ENCODE peak calls at places on chromosome 14, in seven cellular contexts. One of them, this sample, is unnamed.

GRCh38 chr14:54564799-54565235 is 2.1 kb upstream of the SAMD4A start:
- DNase-seq in psoas muscle: no peak
- DNase-seq in CD4-positive, alpha-beta T cell: no peak
- DNase-seq in amygdala: no peak
- DNase-seq in stimulated activated naive CD8-positive, alpha-beta T cell treated with anti-CD3 and anti-CD28 coated beads, Interleukin-15, Interleukin-2, amounts not matched to agents 100 U/mL and 50 U/mL, for 24 hours: no peak
- DNase-seq in aorta: no peak
- DNase-seq in upper lobe of right lung: no peak
- DNase-seq in this sample: no peak

GRCh38 chr14:103803661-103804060 is 43.7 kb downstream of the PPP1R13B start:
- DNase-seq in psoas muscle: no peak
- DNase-seq in CD4-positive, alpha-beta T cell: no peak
- DNase-seq in amygdala: no peak
- DNase-seq in stimulated activated naive CD8-positive, alpha-beta T cell treated with anti-CD3 and anti-CD28 coated beads, Interleukin-15, Interleukin-2, amounts not matched to agents 100 U/mL and 50 U/mL, for 24 hours: no peak
- DNase-seq in aorta: no peak
- DNase-seq in upper lobe of right lung: no peak
- DNase-seq in this sample: no peak

GRCh38 chr14:32307881-32308582 is 21.1 kb upstream of the AKAP6 start:
- DNase-seq in psoas muscle: no peak
- DNase-seq in CD4-positive, alpha-beta T cell: no peak
- DNase-seq in amygdala: no peak
- DNase-seq in stimulated activated naive CD8-positive, alpha-beta T cell treated with anti-CD3 and anti-CD28 coated beads, Interleukin-15, Interleukin-2, amounts not matched to agents 100 U/mL and 50 U/mL, for 24 hours: no peak
- DNase-seq in aorta: no peak
- DNase-seq in upper lobe of right lung: no peak
- DNase-seq in this sample: no peak

GRCh38 chr14:95507701-95508103 is 8.7 kb downstream of the SYNE3 start:
- DNase-seq in psoas muscle: peak
- DNase-seq in CD4-positive, alpha-beta T cell: no peak
- DNase-seq in amygdala: no peak
- DNase-seq in stimulated activated naive CD8-positive, alpha-beta T cell treated with anti-CD3 and anti-CD28 coated beads, Interleukin-15, Interleukin-2, amounts not matched to agents 100 U/mL and 50 U/mL, for 24 hours: peak
- DNase-seq in aorta: peak
- DNase-seq in upper lobe of right lung: no peak
- DNase-seq in this sample: no peak

GRCh38 chr14:100652739-100653138 is 65.5 kb upstream of the BEGAIN start:
- DNase-seq in psoas muscle: no peak
- DNase-seq in CD4-positive, alpha-beta T cell: no peak
- DNase-seq in amygdala: no peak
- DNase-seq in stimulated activated naive CD8-positive, alpha-beta T cell treated with anti-CD3 and anti-CD28 coated beads, Interleukin-15, Interleukin-2, amounts not matched to agents 100 U/mL and 50 U/mL, for 24 hours: no peak
- DNase-seq in aorta: no peak
- DNase-seq in upper lobe of right lung: no peak
- DNase-seq in this sample: no peak

GRCh38 chr14:65631040-65631439 is 218.5 kb downstream of the FUT8 start:
- DNase-seq in psoas muscle: no peak
- DNase-seq in CD4-positive, alpha-beta T cell: no peak
- DNase-seq in amygdala: no peak
- DNase-seq in stimulated activated naive CD8-positive, alpha-beta T cell treated with anti-CD3 and anti-CD28 coated beads, Interleukin-15, Interleukin-2, amounts not matched to agents 100 U/mL and 50 U/mL, for 24 hours: no peak
- DNase-seq in aorta: no peak
- DNase-seq in upper lobe of right lung: no peak
- DNase-seq in this sample: no peak

GRCh38 chr14:51023964-51024363 is 70.9 kb downstream of the TRIM9 start:
- DNase-seq in psoas muscle: no peak
- DNase-seq in CD4-positive, alpha-beta T cell: no peak
- DNase-seq in amygdala: no peak
- DNase-seq in stimulated activated naive CD8-positive, alpha-beta T cell treated with anti-CD3 and anti-CD28 coated beads, Interleukin-15, Interleukin-2, amounts not matched to agents 100 U/mL and 50 U/mL, for 24 hours: no peak
- DNase-seq in aorta: no peak
- DNase-seq in upper lobe of right lung: no peak
- DNase-seq in this sample: no peak

GRCh38 chr14:74049886-74050495 is 30.8 kb downstream of the BBOF1 start:
- DNase-seq in psoas muscle: no peak
- DNase-seq in CD4-positive, alpha-beta T cell: no peak
- DNase-seq in amygdala: no peak
- DNase-seq in stimulated activated naive CD8-positive, alpha-beta T cell treated with anti-CD3 and anti-CD28 coated beads, Interleukin-15, Interleukin-2, amounts not matched to agents 100 U/mL and 50 U/mL, for 24 hours: no peak
- DNase-seq in aorta: no peak
- DNase-seq in upper lobe of right lung: no peak
- DNase-seq in this sample: no peak

GRCh38 chr14:55274760-55275159 is 3.5 kb downstream of the FBXO34 start:
- DNase-seq in psoas muscle: no peak
- DNase-seq in CD4-positive, alpha-beta T cell: no peak
- DNase-seq in amygdala: no peak
- DNase-seq in stimulated activated naive CD8-positive, alpha-beta T cell treated with anti-CD3 and anti-CD28 coated beads, Interleukin-15, Interleukin-2, amounts not matched to agents 100 U/mL and 50 U/mL, for 24 hours: no peak
- DNase-seq in aorta: no peak
- DNase-seq in upper lobe of right lung: no peak
- DNase-seq in this sample: no peak

GRCh38 chr14:50669441-50669986 is 1.4 kb upstream of the SAV1 start:
- DNase-seq in psoas muscle: no peak
- DNase-seq in CD4-positive, alpha-beta T cell: no peak
- DNase-seq in amygdala: no peak
- DNase-seq in stimulated activated naive CD8-positive, alpha-beta T cell treated with anti-CD3 and anti-CD28 coated beads, Interleukin-15, Interleukin-2, amounts not matched to agents 100 U/mL and 50 U/mL, for 24 hours: no peak
- DNase-seq in aorta: no peak
- DNase-seq in upper lobe of right lung: no peak
- DNase-seq in this sample: no peak

GRCh38 chr14:23573384-23573783 is 5.2 kb downstream of the JPH4 start:
- DNase-seq in psoas muscle: no peak
- DNase-seq in CD4-positive, alpha-beta T cell: no peak
- DNase-seq in amygdala: no peak
- DNase-seq in stimulated activated naive CD8-positive, alpha-beta T cell treated with anti-CD3 and anti-CD28 coated beads, Interleukin-15, Interleukin-2, amounts not matched to agents 100 U/mL and 50 U/mL, for 24 hours: no peak
- DNase-seq in aorta: no peak
- DNase-seq in upper lobe of right lung: no peak
- DNase-seq in this sample: no peak

GRCh38 chr14:93958567-93959238 is 17.7 kb downstream of the ASB2 start:
- DNase-seq in psoas muscle: no peak
- DNase-seq in CD4-positive, alpha-beta T cell: no peak
- DNase-seq in amygdala: no peak
- DNase-seq in stimulated activated naive CD8-positive, alpha-beta T cell treated with anti-CD3 and anti-CD28 coated beads, Interleukin-15, Interleukin-2, amounts not matched to agents 100 U/mL and 50 U/mL, for 24 hours: no peak
- DNase-seq in aorta: no peak
- DNase-seq in upper lobe of right lung: no peak
- DNase-seq in this sample: no peak

GRCh38 chr14:77647853-77648252 is 31.4 kb upstream of the SPTLC2 start:
- DNase-seq in psoas muscle: no peak
- DNase-seq in CD4-positive, alpha-beta T cell: no peak
- DNase-seq in amygdala: no peak
- DNase-seq in stimulated activated naive CD8-positive, alpha-beta T cell treated with anti-CD3 and anti-CD28 coated beads, Interleukin-15, Interleukin-2, amounts not matched to agents 100 U/mL and 50 U/mL, for 24 hours: no peak
- DNase-seq in aorta: no peak
- DNase-seq in upper lobe of right lung: no peak
- DNase-seq in this sample: no peak

GRCh38 chr14:105118646-105119409 is 49.7 kb downstream of the JAG2 start:
- DNase-seq in psoas muscle: no peak
- DNase-seq in CD4-positive, alpha-beta T cell: no peak
- DNase-seq in amygdala: no peak
- DNase-seq in stimulated activated naive CD8-positive, alpha-beta T cell treated with anti-CD3 and anti-CD28 coated beads, Interleukin-15, Interleukin-2, amounts not matched to agents 100 U/mL and 50 U/mL, for 24 hours: no peak
- DNase-seq in aorta: no peak
- DNase-seq in upper lobe of right lung: no peak
- DNase-seq in this sample: no peak

GRCh38 chr14:87018294-87018693 is 974.7 kb downstream of the GALC start:
- DNase-seq in psoas muscle: no peak
- DNase-seq in CD4-positive, alpha-beta T cell: no peak
- DNase-seq in amygdala: no peak
- DNase-seq in stimulated activated naive CD8-positive, alpha-beta T cell treated with anti-CD3 and anti-CD28 coated beads, Interleukin-15, Interleukin-2, amounts not matched to agents 100 U/mL and 50 U/mL, for 24 hours: no peak
- DNase-seq in aorta: no peak
- DNase-seq in upper lobe of right lung: no peak
- DNase-seq in this sample: no peak

GRCh38 chr14:50668008-50668851 is at the start of gene SAV1:
- DNase-seq in psoas muscle: peak
- DNase-seq in CD4-positive, alpha-beta T cell: peak
- DNase-seq in amygdala: peak
- DNase-seq in stimulated activated naive CD8-positive, alpha-beta T cell treated with anti-CD3 and anti-CD28 coated beads, Interleukin-15, Interleukin-2, amounts not matched to agents 100 U/mL and 50 U/mL, for 24 hours: peak
- DNase-seq in aorta: peak
- DNase-seq in upper lobe of right lung: peak
- DNase-seq in this sample: peak

GRCh38 chr14:90654831-90655276 is 161.4 kb downstream of the TTC7B start:
- DNase-seq in psoas muscle: no peak
- DNase-seq in CD4-positive, alpha-beta T cell: no peak
- DNase-seq in amygdala: no peak
- DNase-seq in stimulated activated naive CD8-positive, alpha-beta T cell treated with anti-CD3 and anti-CD28 coated beads, Interleukin-15, Interleukin-2, amounts not matched to agents 100 U/mL and 50 U/mL, for 24 hours: no peak
- DNase-seq in aorta: no peak
- DNase-seq in upper lobe of right lung: no peak
- DNase-seq in this sample: no peak

GRCh38 chr14:58875613-58876012 is 237.9 kb downstream of the DACT1 start:
- DNase-seq in psoas muscle: no peak
- DNase-seq in CD4-positive, alpha-beta T cell: no peak
- DNase-seq in amygdala: no peak
- DNase-seq in stimulated activated naive CD8-positive, alpha-beta T cell treated with anti-CD3 and anti-CD28 coated beads, Interleukin-15, Interleukin-2, amounts not matched to agents 100 U/mL and 50 U/mL, for 24 hours: no peak
- DNase-seq in aorta: no peak
- DNase-seq in upper lobe of right lung: no peak
- DNase-seq in this sample: no peak

GRCh38 chr14:90381011-90381790 is 15.6 kb upstream of the CALM1 start:
- DNase-seq in psoas muscle: peak
- DNase-seq in CD4-positive, alpha-beta T cell: no peak
- DNase-seq in amygdala: peak
- DNase-seq in stimulated activated naive CD8-positive, alpha-beta T cell treated with anti-CD3 and anti-CD28 coated beads, Interleukin-15, Interleukin-2, amounts not matched to agents 100 U/mL and 50 U/mL, for 24 hours: no peak
- DNase-seq in aorta: no peak
- DNase-seq in upper lobe of right lung: no peak
- DNase-seq in this sample: no peak

GRCh38 chr14:99821519-99822165 is 28.4 kb downstream of the EML1 start:
- DNase-seq in psoas muscle: no peak
- DNase-seq in CD4-positive, alpha-beta T cell: no peak
- DNase-seq in amygdala: no peak
- DNase-seq in stimulated activated naive CD8-positive, alpha-beta T cell treated with anti-CD3 and anti-CD28 coated beads, Interleukin-15, Interleukin-2, amounts not matched to agents 100 U/mL and 50 U/mL, for 24 hours: peak
- DNase-seq in aorta: no peak
- DNase-seq in upper lobe of right lung: no peak
- DNase-seq in this sample: no peak

GRCh38 chr14:91330111-91330696 is 85.7 kb upstream of the GPR68 start:
- DNase-seq in psoas muscle: no peak
- DNase-seq in CD4-positive, alpha-beta T cell: no peak
- DNase-seq in amygdala: no peak
- DNase-seq in stimulated activated naive CD8-positive, alpha-beta T cell treated with anti-CD3 and anti-CD28 coated beads, Interleukin-15, Interleukin-2, amounts not matched to agents 100 U/mL and 50 U/mL, for 24 hours: no peak
- DNase-seq in aorta: no peak
- DNase-seq in upper lobe of right lung: peak
- DNase-seq in this sample: no peak

GRCh38 chr14:100526632-100527031 is 60.6 kb downstream of the BEGAIN start:
- DNase-seq in psoas muscle: no peak
- DNase-seq in CD4-positive, alpha-beta T cell: no peak
- DNase-seq in amygdala: no peak
- DNase-seq in stimulated activated naive CD8-positive, alpha-beta T cell treated with anti-CD3 and anti-CD28 coated beads, Interleukin-15, Interleukin-2, amounts not matched to agents 100 U/mL and 50 U/mL, for 24 hours: no peak
- DNase-seq in aorta: no peak
- DNase-seq in upper lobe of right lung: peak
- DNase-seq in this sample: no peak

GRCh38 chr14:72097173-72097783 is 165.0 kb downstream of the RGS6 start:
- DNase-seq in psoas muscle: no peak
- DNase-seq in CD4-positive, alpha-beta T cell: no peak
- DNase-seq in amygdala: no peak
- DNase-seq in stimulated activated naive CD8-positive, alpha-beta T cell treated with anti-CD3 and anti-CD28 coated beads, Interleukin-15, Interleukin-2, amounts not matched to agents 100 U/mL and 50 U/mL, for 24 hours: no peak
- DNase-seq in aorta: no peak
- DNase-seq in upper lobe of right lung: no peak
- DNase-seq in this sample: no peak

GRCh38 chr14:23633160-23633701 is 2.9 kb upstream of the DHRS2 start:
- DNase-seq in psoas muscle: no peak
- DNase-seq in CD4-positive, alpha-beta T cell: no peak
- DNase-seq in amygdala: no peak
- DNase-seq in stimulated activated naive CD8-positive, alpha-beta T cell treated with anti-CD3 and anti-CD28 coated beads, Interleukin-15, Interleukin-2, amounts not matched to agents 100 U/mL and 50 U/mL, for 24 hours: no peak
- DNase-seq in aorta: no peak
- DNase-seq in upper lobe of right lung: no peak
- DNase-seq in this sample: no peak

GRCh38 chr14:87944987-87945604 is 47.9 kb downstream of the GALC start:
- DNase-seq in psoas muscle: no peak
- DNase-seq in CD4-positive, alpha-beta T cell: no peak
- DNase-seq in amygdala: no peak
- DNase-seq in stimulated activated naive CD8-positive, alpha-beta T cell treated with anti-CD3 and anti-CD28 coated beads, Interleukin-15, Interleukin-2, amounts not matched to agents 100 U/mL and 50 U/mL, for 24 hours: no peak
- DNase-seq in aorta: no peak
- DNase-seq in upper lobe of right lung: no peak
- DNase-seq in this sample: no peak

GRCh38 chr14:105168979-105169507 is 467 bp upstream of the JAG2 start:
- DNase-seq in psoas muscle: no peak
- DNase-seq in CD4-positive, alpha-beta T cell: no peak
- DNase-seq in amygdala: no peak
- DNase-seq in stimulated activated naive CD8-positive, alpha-beta T cell treated with anti-CD3 and anti-CD28 coated beads, Interleukin-15, Interleukin-2, amounts not matched to agents 100 U/mL and 50 U/mL, for 24 hours: peak
- DNase-seq in aorta: no peak
- DNase-seq in upper lobe of right lung: no peak
- DNase-seq in this sample: peak

GRCh38 chr14:103542545-103543088 is 13.6 kb downstream of the TRMT61A start:
- DNase-seq in psoas muscle: peak
- DNase-seq in CD4-positive, alpha-beta T cell: no peak
- DNase-seq in amygdala: peak
- DNase-seq in stimulated activated naive CD8-positive, alpha-beta T cell treated with anti-CD3 and anti-CD28 coated beads, Interleukin-15, Interleukin-2, amounts not matched to agents 100 U/mL and 50 U/mL, for 24 hours: no peak
- DNase-seq in aorta: peak
- DNase-seq in upper lobe of right lung: no peak
- DNase-seq in this sample: no peak

GRCh38 chr14:103021817-103022668 is 35.3 kb downstream of the CDC42BPB start:
- DNase-seq in psoas muscle: no peak
- DNase-seq in CD4-positive, alpha-beta T cell: no peak
- DNase-seq in amygdala: no peak
- DNase-seq in stimulated activated naive CD8-positive, alpha-beta T cell treated with anti-CD3 and anti-CD28 coated beads, Interleukin-15, Interleukin-2, amounts not matched to agents 100 U/mL and 50 U/mL, for 24 hours: no peak
- DNase-seq in aorta: no peak
- DNase-seq in upper lobe of right lung: no peak
- DNase-seq in this sample: no peak

GRCh38 chr14:105894125-105894977 is 368.0 kb downstream of the TMEM121 start:
- DNase-seq in psoas muscle: peak
- DNase-seq in CD4-positive, alpha-beta T cell: no peak
- DNase-seq in amygdala: no peak
- DNase-seq in stimulated activated naive CD8-positive, alpha-beta T cell treated with anti-CD3 and anti-CD28 coated beads, Interleukin-15, Interleukin-2, amounts not matched to agents 100 U/mL and 50 U/mL, for 24 hours: no peak
- DNase-seq in aorta: peak
- DNase-seq in upper lobe of right lung: peak
- DNase-seq in this sample: no peak

This sample was measured in T-helper 22 cell.